ENCODE peak calls at places on chromosomes 11 and 22, in eight cellular contexts. H is astrocyte of the hippocampus; F is foreskin fibroblast; G is GM19239; R is NCI-H524 treated with DMSO at 0.1 percent for 48 hours; J is left lobe of liver; T is activated CD4-positive, CD25-positive, alpha-beta regulatory T cell treated with anti-CD3 and anti-CD28 coated beads, Interleukin-2, amount 50 U/mL, for 16 hours; Q is effector memory CD8-positive, alpha-beta T cell. M is an unnamed sample.

GRCh38 chr11:62694455-62695167 is 5.3 kb upstream of the LRRN4CL start:
- DNase-seq in Q (peak; percentile 74), H (peak; percentile 84), J (peak; percentile 74), G (peak; percentile 81), R (no peak), T (peak; percentile 63), F (peak; percentile 80), M (peak; percentile 66)

GRCh38 chr22:39430576-39431150 is 26.1 kb upstream of the MGAT3 start:
- DNase-seq in G (no peak), R (no peak), J (no peak), Q (no peak), H (no peak), F (no peak), T (no peak), M (no peak)

GRCh38 chr11:128549256-128549944 is 38.0 kb downstream of the ETS1 start:
- DNase-seq in G (no peak), J (peak; percentile 54), R (no peak), Q (no peak), F (no peak), T (no peak), H (no peak), M (no peak)

GRCh38 chr22:45998638-45999378 is 21.8 kb upstream of the WNT7B start:
- DNase-seq in T (no peak), J (no peak), F (no peak), G (no peak), R (no peak), Q (no peak), H (no peak), M (no peak)

GRCh38 chr11:47189100-47189834 is 3.0 kb upstream of the PACSIN3 start:
- DNase-seq in J (peak; percentile 89), R (no peak), H (peak; percentile 92), G (no peak), F (peak; percentile 82), Q (no peak), T (no peak), M (no peak)

GRCh38 chr11:67083786-67084366 is 27.2 kb downstream of the RHOD start:
- DNase-seq in R (no peak), G (no peak), H (no peak), T (no peak), J (no peak), F (no peak), Q (no peak), M (no peak)

GRCh38 chr11:27874998-27875397 is 174.7 kb upstream of the BDNF start:
- DNase-seq in F (no peak), R (no peak), G (no peak), H (no peak), T (no peak), J (no peak), Q (no peak), M (no peak)

GRCh38 chr11:119179983-119180382 is 5.3 kb upstream of the NHERF4 start:
- DNase-seq in T (no peak), H (no peak), R (no peak), G (no peak), J (peak; percentile 65), Q (no peak), F (no peak), M (no peak)

GRCh38 chr11:63518548-63518947 is 12.7 kb downstream of the LGALS12 start:
- DNase-seq in F (no peak), H (peak; percentile 39), J (no peak), R (no peak), T (no peak), G (no peak), Q (no peak), M (no peak)